ENCODE peak calls at places on chromosomes 6 and 20, in four cellular contexts. One of them, this sample, is unnamed. For H3K9me3, the result is how much of the 10 kb centered on the place peaks cover.

GRCh38 chr20:32168184-32168910 is 39.2 kb downstream of the PLAGL2 start:
- DNase-seq in fibroblast of lung: peak
- DNase-seq in SK-N-SH: no peak
- DNase-seq in neural progenitor cell: peak
- DNase-seq in this sample: peak

GRCh38 chr6:134920422-134920821 is 29.5 kb downstream of the ALDH8A1 start:
- DNase-seq in neural progenitor cell: no peak
- DNase-seq in SK-N-SH: no peak
- DNase-seq in fibroblast of lung: no peak
- DNase-seq in this sample: no peak

GRCh38 chr6:121531658-121532167 is 96.3 kb downstream of the GJA1 start:
- DNase-seq in fibroblast of lung: no peak
- DNase-seq in SK-N-SH: no peak
- DNase-seq in neural progenitor cell: no peak
- DNase-seq in this sample: no peak

GRCh38 chr20:6104493-6105188 is 18.2 kb downstream of the FERMT1 start:
- DNase-seq in neural progenitor cell: no peak
- DNase-seq in SK-N-SH: no peak
- DNase-seq in fibroblast of lung: peak
- DNase-seq in this sample: no peak

GRCh38 chr20:40979247-40979646 is 49.4 kb upstream of the TOP1 start:
- DNase-seq in neural progenitor cell: no peak
- DNase-seq in SK-N-SH: no peak
- DNase-seq in fibroblast of lung: no peak
- DNase-seq in this sample: no peak

GRCh38 chr6:33161354-33162320 is 30.6 kb downstream of the COL11A2 start:
- DNase-seq in SK-N-SH: peak
- DNase-seq in neural progenitor cell: peak
- DNase-seq in fibroblast of lung: peak
- DNase-seq in this sample: no peak

GRCh38 chr6:134436950-134437349 is 119.0 kb upstream of the SGK1 start:
- DNase-seq in SK-N-SH: no peak
- DNase-seq in neural progenitor cell: no peak
- DNase-seq in fibroblast of lung: peak
- DNase-seq in this sample: no peak

GRCh38 chr6:146595981-146596731 is 2.6 kb upstream of the ADGB start:
- DNase-seq in SK-N-SH: no peak
- DNase-seq in fibroblast of lung: no peak
- DNase-seq in neural progenitor cell: no peak
- DNase-seq in this sample: no peak

GRCh38 chr6:79040083-79040482 is 38.0 kb downstream of the PHIP start:
- DNase-seq in neural progenitor cell: no peak
- DNase-seq in SK-N-SH: no peak
- DNase-seq in fibroblast of lung: peak
- DNase-seq in this sample: no peak

GRCh38 chr6:111604259-111605099 is 1.2 kb downstream of the TRAF3IP2 start:
- DNase-seq in neural progenitor cell: peak
- DNase-seq in SK-N-SH: no peak
- DNase-seq in fibroblast of lung: peak
- DNase-seq in this sample: no peak

GRCh38 chr20:3753098-3753497 is 14.5 kb downstream of the ADISSP start:
- DNase-seq in fibroblast of lung: peak
- DNase-seq in SK-N-SH: peak
- DNase-seq in neural progenitor cell: peak
- DNase-seq in this sample: peak

GRCh38 chr6:169371344-169372144 is 117.9 kb upstream of the THBS2 start:
- DNase-seq in neural progenitor cell: peak
- DNase-seq in SK-N-SH: peak
- DNase-seq in fibroblast of lung: peak
- DNase-seq in this sample: no peak

GRCh38 chr6:145289573-145289972 is 445.7 kb downstream of the EPM2A start:
- DNase-seq in SK-N-SH: no peak
- DNase-seq in fibroblast of lung: no peak
- DNase-seq in neural progenitor cell: no peak
- DNase-seq in this sample: no peak

GRCh38 chr6:142155895-142156757 is 9.1 kb downstream of the VTA1 start:
- DNase-seq in fibroblast of lung: peak
- DNase-seq in SK-N-SH: peak
- DNase-seq in neural progenitor cell: peak
- DNase-seq in this sample: no peak

GRCh38 chr6:157479464-157480303 is 98.7 kb downstream of the ZDHHC14 start:
- DNase-seq in fibroblast of lung: no peak
- DNase-seq in SK-N-SH: no peak
- DNase-seq in neural progenitor cell: no peak
- DNase-seq in this sample: no peak

GRCh38 chr6:157150076-157150475 is 173.2 kb downstream of the TMEM242 start:
- DNase-seq in neural progenitor cell: no peak
- DNase-seq in SK-N-SH: no peak
- DNase-seq in fibroblast of lung: peak
- DNase-seq in this sample: no peak

GRCh38 chr6:35034411-35035171 is 106.5 kb downstream of the TCP11 start:
- DNase-seq in SK-N-SH: no peak
- DNase-seq in fibroblast of lung: peak
- DNase-seq in neural progenitor cell: no peak
- DNase-seq in this sample: no peak

GRCh38 chr6:53960311-53960710 is 150.9 kb upstream of the MLIP start:
- DNase-seq in fibroblast of lung: peak
- DNase-seq in SK-N-SH: no peak
- DNase-seq in neural progenitor cell: no peak
- DNase-seq in this sample: no peak

GRCh38 chr6:150747155-150747554 is 118.3 kb upstream of the MTHFD1L start:
- DNase-seq in SK-N-SH: no peak
- DNase-seq in fibroblast of lung: no peak
- DNase-seq in neural progenitor cell: no peak
- DNase-seq in this sample: no peak

GRCh38 chr6:84773431-84774173 is 9.2 kb upstream of the TBX18 start:
- DNase-seq in neural progenitor cell: peak
- DNase-seq in SK-N-SH: peak
- DNase-seq in fibroblast of lung: no peak
- DNase-seq in this sample: no peak

GRCh38 chr6:31822038-31822821 is 5.3 kb upstream of the HSPA1B start:
- DNase-seq in neural progenitor cell: peak
- DNase-seq in SK-N-SH: peak
- DNase-seq in fibroblast of lung: peak
- DNase-seq in this sample: no peak

GRCh38 chr6:20700375-20700774 is 166.1 kb downstream of the CDKAL1 start:
- DNase-seq in neural progenitor cell: no peak
- DNase-seq in SK-N-SH: no peak
- DNase-seq in fibroblast of lung: no peak
- DNase-seq in this sample: no peak

GRCh38 chr6:20696676-20697075 is 162.4 kb downstream of the CDKAL1 start:
- DNase-seq in neural progenitor cell: no peak
- DNase-seq in fibroblast of lung: peak
- DNase-seq in SK-N-SH: no peak
- DNase-seq in this sample: no peak

GRCh38 chr6:20699402-20699801 is 165.1 kb downstream of the CDKAL1 start:
- DNase-seq in neural progenitor cell: no peak
- DNase-seq in SK-N-SH: no peak
- DNase-seq in fibroblast of lung: no peak
- DNase-seq in this sample: no peak

GRCh38 chr6:20702366-20702765 is 168.1 kb downstream of the CDKAL1 start:
- DNase-seq in neural progenitor cell: no peak
- DNase-seq in fibroblast of lung: no peak
- DNase-seq in SK-N-SH: no peak
- DNase-seq in this sample: no peak

DNA sequence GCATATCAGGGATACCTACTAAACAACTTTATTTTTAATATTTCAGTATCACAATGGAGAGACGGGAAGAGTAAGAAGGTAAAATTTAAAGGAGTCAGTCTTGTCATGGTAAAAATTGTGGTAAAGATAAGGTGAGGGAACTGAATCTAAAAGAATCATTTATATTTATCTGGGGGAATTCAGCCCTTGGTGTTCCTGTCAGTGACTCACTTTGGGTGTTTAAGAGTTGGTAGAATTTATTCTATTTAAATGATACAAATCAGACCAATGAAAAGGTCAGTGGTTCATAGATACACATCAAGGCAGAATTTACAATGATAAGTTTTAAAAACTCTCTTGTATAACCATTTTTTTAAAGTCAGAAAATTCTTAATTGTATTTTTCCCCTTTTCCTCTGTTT is 164.4 kb downstream of the CDKAL1 start:
- DNase-seq in fibroblast of lung: no peak
- DNase-seq in SK-N-SH: no peak
- DNase-seq in neural progenitor cell: no peak
- DNase-seq in this sample: no peak
- H3K9ac ChIP-seq in fibroblast of lung: no peak
- H3K9ac ChIP-seq in SK-N-SH: no peak
- H3K9ac ChIP-seq in neural progenitor cell: no peak
- H3K9ac ChIP-seq in this sample: no peak

GRCh38 chr6:76165471-76166221 is 93.2 kb upstream of the IMPG1 start:
- DNase-seq in SK-N-SH: no peak
- DNase-seq in neural progenitor cell: no peak
- DNase-seq in fibroblast of lung: no peak
- DNase-seq in this sample: no peak
- H3K9me3 ChIP-seq in SK-N-SH: under half
- H3K9me3 ChIP-seq in neural progenitor cell: under half
- H3K9me3 ChIP-seq in fibroblast of lung: under half
- H3K9me3 ChIP-seq in this sample: under half

GRCh38 chr6:14722001-14722567 is 523.8 kb upstream of the JARID2 start:
- DNase-seq in fibroblast of lung: no peak
- DNase-seq in neural progenitor cell: no peak
- DNase-seq in SK-N-SH: no peak
- DNase-seq in this sample: no peak

GRCh38 chr6:14721103-14721758 is 524.6 kb upstream of the JARID2 start:
- DNase-seq in SK-N-SH: no peak
- DNase-seq in neural progenitor cell: no peak
- DNase-seq in fibroblast of lung: peak
- DNase-seq in this sample: no peak

GRCh38 chr6:14719273-14719672 is 526.6 kb upstream of the JARID2 start:
- DNase-seq in fibroblast of lung: no peak
- DNase-seq in neural progenitor cell: no peak
- DNase-seq in SK-N-SH: no peak
- DNase-seq in this sample: no peak

GRCh38 chr6:14722704-14723103 is 523.2 kb upstream of the JARID2 start:
- DNase-seq in SK-N-SH: no peak
- DNase-seq in fibroblast of lung: no peak
- DNase-seq in neural progenitor cell: no peak
- DNase-seq in this sample: no peak

DNA sequence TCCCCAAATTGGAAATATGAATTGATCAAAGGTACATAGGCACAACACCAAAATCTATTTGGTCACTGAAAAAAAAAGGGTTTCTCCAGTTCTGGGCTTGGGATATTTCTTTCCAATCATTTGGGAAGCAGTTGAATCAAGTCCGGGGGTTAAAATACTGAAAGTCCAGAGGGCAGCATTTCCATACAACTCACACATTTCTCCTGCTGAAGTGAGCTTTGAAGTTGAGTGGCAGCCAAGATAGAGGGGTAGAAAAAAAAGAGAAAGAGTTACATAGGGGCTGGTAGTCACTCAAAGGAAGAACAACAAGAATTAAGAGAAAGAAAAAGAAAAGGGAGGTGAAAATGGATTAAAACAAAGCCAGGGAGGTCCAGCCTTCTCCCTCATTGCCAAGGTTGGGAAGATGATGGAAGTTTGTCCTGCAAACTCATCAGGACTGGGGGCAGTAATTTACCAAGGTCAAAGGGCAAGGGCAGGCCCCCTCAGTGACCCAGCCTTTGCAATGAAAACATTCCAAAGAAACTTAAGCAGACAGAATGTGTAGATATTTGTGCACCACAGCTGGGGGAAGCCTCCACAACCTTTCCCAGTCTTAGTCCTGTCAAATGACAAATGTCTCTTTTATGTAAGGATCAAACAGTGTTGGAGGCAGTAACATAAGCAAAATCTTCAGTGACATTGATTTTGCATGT is 525.3 kb upstream of the JARID2 start:
- DNase-seq in fibroblast of lung: peak
- DNase-seq in SK-N-SH: no peak
- DNase-seq in neural progenitor cell: no peak
- DNase-seq in this sample: no peak
- H3K9ac ChIP-seq in fibroblast of lung: no peak
- H3K9ac ChIP-seq in SK-N-SH: no peak
- H3K9ac ChIP-seq in neural progenitor cell: no peak
- H3K9ac ChIP-seq in this sample: no peak

DNA sequence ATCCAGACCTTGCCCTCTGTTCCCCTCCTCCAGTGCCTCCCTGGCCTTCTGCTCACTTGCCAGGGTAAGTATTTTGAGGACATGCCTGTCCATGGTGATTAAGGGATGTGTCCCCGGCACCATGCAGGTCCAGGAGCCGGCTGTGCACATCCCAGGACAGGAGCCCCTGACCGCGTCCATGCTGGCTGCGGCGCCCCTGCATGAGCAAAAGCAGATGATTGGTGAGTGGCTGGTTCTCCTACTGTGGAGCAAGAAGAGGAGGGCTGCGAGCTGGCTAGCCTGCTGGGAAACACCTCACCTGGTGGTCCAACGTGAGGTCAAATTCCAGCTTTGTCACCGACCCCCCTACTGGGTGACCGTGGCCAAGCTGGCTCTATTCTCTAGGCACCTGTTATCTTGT is 23.7 kb downstream of the TOMM34 start:
- DNase-seq in fibroblast of lung: no peak
- DNase-seq in neural progenitor cell: no peak
- DNase-seq in SK-N-SH: no peak
- DNase-seq in this sample: no peak
- H3K9me3 ChIP-seq in fibroblast of lung: under half
- H3K9me3 ChIP-seq in neural progenitor cell: under half
- H3K9me3 ChIP-seq in SK-N-SH: under half
- H3K9me3 ChIP-seq in this sample: under half

DNA sequence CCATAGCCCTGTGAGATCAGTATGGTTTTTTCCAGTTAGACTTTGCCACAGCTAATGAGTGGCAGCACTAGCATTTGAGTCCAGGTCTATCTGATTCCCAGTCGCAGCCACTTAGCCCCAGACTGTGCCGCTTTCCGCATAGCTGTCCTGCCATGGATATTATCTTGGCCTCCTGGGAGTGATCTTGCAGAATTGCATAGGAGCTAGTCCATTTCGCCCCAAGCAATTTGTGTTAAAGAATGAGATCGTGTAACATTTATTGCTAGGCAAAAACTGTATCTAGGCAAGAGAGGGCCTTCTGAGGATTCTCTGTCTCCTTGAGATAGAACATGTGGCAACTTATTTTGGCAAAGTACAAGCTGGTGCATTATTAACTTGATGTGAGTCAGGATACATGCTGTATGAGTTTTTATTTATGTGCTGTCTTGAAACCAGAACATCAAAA is 74.2 kb downstream of the EZR start:
- DNase-seq in SK-N-SH: peak
- DNase-seq in fibroblast of lung: no peak
- DNase-seq in neural progenitor cell: no peak
- DNase-seq in this sample: no peak
- H3K9ac ChIP-seq in SK-N-SH: no peak
- H3K9ac ChIP-seq in fibroblast of lung: no peak
- H3K9ac ChIP-seq in neural progenitor cell: no peak
- H3K9ac ChIP-seq in this sample: no peak

GRCh38 chr20:34479627-34480026 is 36.6 kb upstream of the DYNLRB1 start:
- DNase-seq in SK-N-SH: no peak
- DNase-seq in neural progenitor cell: no peak
- DNase-seq in fibroblast of lung: no peak
- DNase-seq in this sample: no peak
- H3K9me3 ChIP-seq in SK-N-SH: under half
- H3K9me3 ChIP-seq in neural progenitor cell: under half
- H3K9me3 ChIP-seq in fibroblast of lung: under half
- H3K9me3 ChIP-seq in this sample: under half